ENCODE peak calls at places on chromosomes 5 and 9, in seven cellular contexts. T is IMR-90; J is heart right ventricle; Y is CD4-positive, alpha-beta T cell; Z is colonic mucosa; K is small intestine; D is ovary. P is an unnamed sample. For H3K27me3, the result is how much of the 10 kb centered on the place peaks cover.

GRCh38 chr9:106861585-106862114 is 1.3 kb upstream of the ZNF462 start:
- DNase-seq in K (no peak), T (no peak), D (no peak), Z (no peak), J (no peak), Y (no peak), P (no peak)

GRCh38 chr5:36552626-36553393 is 53.6 kb upstream of the SLC1A3 start:
- DNase-seq in J (no peak), K (no peak), D (no peak), T (no peak), Z (no peak), Y (no peak), P (no peak)

GRCh38 chr5:171623551-171624097 is 162.0 kb upstream of the SMIM23 start:
- DNase-seq in Y (no peak), T (no peak), D (no peak), J (no peak), K (no peak), Z (no peak), P (no peak)

GRCh38 chr9:112061152-112061740 is 113.9 kb downstream of the SUSD1 start:
- DNase-seq in J (peak), T (peak), Y (no peak), Z (peak), D (peak), K (peak), P (peak)

GRCh38 chr5:109876941-109877669 is 187.4 kb downstream of the MAN2A1 start:
- DNase-seq in K (no peak), D (no peak), T (peak), Z (no peak), Y (no peak), J (no peak), P (no peak)

GRCh38 chr5:15236911-15237508 is 263.0 kb upstream of the FBXL7 start:
- DNase-seq in T (no peak), Z (no peak), J (no peak), D (no peak), Y (no peak), K (no peak), P (no peak)

GRCh38 chr9:93896496-93897033 is 58.6 kb downstream of the BARX1 start:
- DNase-seq in Y (no peak), T (no peak), J (no peak), Z (no peak), D (no peak), K (no peak), P (no peak)

GRCh38 chr9:83537331-83538171 is 650 bp downstream of the FRMD3 start:
- DNase-seq in Z (peak), J (peak), D (no peak), K (no peak), Y (no peak), T (no peak), P (peak)

GRCh38 chr5:128227984-128228383 is 144.4 kb downstream of the SLC12A2 start:
- DNase-seq in Z (no peak), J (no peak), T (peak), Y (no peak), D (no peak), K (no peak), P (peak)

DNA sequence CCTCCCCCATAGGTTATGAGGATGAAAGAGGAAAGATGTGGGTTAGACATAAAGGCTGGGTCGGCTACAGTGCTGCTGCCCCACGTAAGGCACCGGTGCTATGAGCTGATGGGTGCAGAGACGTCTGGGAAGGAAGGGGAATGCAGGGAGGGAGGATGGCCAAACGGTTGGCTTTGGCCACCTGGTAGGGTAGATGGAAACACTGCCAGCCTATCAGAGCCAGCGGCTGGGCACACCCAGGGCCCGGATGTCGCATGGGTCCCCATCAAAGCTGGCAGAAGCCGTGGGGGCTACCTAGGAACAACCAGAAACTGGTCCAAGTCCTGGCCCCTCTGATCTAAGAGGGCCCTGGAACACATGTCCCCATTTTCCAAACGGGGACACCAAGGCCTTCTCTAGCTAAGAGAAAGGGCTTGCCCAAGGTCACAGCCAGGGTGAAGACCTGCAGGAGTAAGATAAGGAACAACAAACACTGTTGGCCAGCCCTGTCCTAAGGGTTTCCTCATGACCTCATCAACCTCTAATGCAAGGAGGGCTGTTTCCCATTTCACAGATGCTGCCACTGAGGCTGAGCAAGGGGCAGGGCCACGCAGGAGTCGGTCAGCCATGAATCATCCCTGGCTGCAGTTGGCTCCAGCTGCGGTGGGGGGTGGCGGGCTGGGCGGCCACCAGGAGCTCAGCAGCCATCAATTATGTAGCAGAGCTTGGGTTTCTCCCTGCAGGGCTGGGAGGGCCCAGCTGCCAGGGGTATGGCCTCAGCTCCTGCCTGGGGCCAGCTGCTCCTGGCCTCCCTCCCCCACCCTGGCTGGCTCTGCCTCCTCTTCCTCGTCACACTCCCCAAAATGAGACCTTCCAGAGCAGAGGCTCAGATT is 4.9 kb downstream of the SH3GLB2 start:
- DNase-seq in D (peak), K (no peak), Z (peak), J (peak), Y (no peak), T (peak), P (peak)
- H3K27me3 ChIP-seq in D (under half), K (under half), Z (under half), J (under half), Y (under half), T (under half), P (under half)

GRCh38 chr5:176691524-176691923 is 44.2 kb downstream of the TSPAN17 start:
- DNase-seq in K (no peak), Y (no peak), T (no peak), Z (no peak), D (no peak), J (no peak), P (no peak)
- H3K27me3 ChIP-seq in K (under half), Y (half or more), T (half or more), Z (under half), D (under half), J (half or more), P (half or more)

GRCh38 chr5:135471726-135472125 is 19.6 kb upstream of the TIFAB start:
- DNase-seq in K (no peak), T (no peak), D (no peak), J (no peak), Z (no peak), Y (no peak), P (no peak)
- H3K27me3 ChIP-seq in K (under half), T (half or more), D (under half), J (half or more), Z (under half), Y (under half), P (half or more)

GRCh38 chr9:36993933-36994764 is 39.9 kb downstream of the PAX5 start:
- DNase-seq in T (no peak), D (no peak), Y (no peak), J (no peak), K (no peak), Z (no peak), P (no peak)
- H3K27me3 ChIP-seq in T (under half), D (under half), Y (under half), J (half or more), K (under half), Z (under half), P (half or more)

GRCh38 chr9:126166291-126166690 is 160.3 kb upstream of the MVB12B start:
- DNase-seq in Y (no peak), D (no peak), T (no peak), K (no peak), Z (no peak), J (no peak), P (no peak)
- H3K27me3 ChIP-seq in Y (under half), D (under half), T (under half), K (under half), Z (under half), J (under half), P (under half)

DNA sequence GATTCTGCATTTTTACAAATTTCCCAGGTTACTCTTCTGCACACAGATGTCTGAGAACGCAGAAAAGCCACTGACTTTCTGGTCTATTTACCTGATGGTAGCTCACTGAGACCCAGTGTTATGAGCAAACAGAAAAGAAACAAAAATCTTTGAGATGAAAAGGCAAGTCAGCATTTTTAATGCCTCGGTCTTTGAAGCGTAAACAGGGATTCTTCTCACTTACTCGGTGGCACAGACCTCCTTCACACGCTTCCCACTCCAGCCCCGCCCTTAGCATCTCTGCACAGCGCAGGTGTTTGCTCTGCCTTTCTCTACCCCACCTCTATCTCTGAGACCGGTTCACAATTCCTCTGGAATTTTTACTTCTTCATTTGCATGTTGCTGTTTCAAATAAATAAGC is 195.0 kb upstream of the IRX1 start:
- DNase-seq in K (no peak), Y (no peak), D (no peak), T (no peak), J (no peak), Z (no peak), P (no peak)
- H3K27me3 ChIP-seq in K (under half), Y (under half), D (under half), T (under half), J (under half), Z (under half), P (under half)